ENCODE peak calls at places on chromosomes 6 and 20, in four cellular contexts. L is IMR-90, R is H9, T is mesendoderm. Q is an unnamed sample.

GRCh38 chr20:64151634-64152530 is 12.4 kb upstream of the MYT1 start:
- DNase-seq in L (peak), R (no peak), T (no peak), Q (no peak)

GRCh38 chr6:46263709-46264091 is 92.9 kb upstream of the ENPP5 start:
- DNase-seq in T (no peak), L (peak), R (no peak), Q (no peak)

GRCh38 chr6:53111865-53112264 is 36.8 kb downstream of the GCM1 start:
- DNase-seq in R (no peak), T (no peak), L (no peak), Q (no peak)

GRCh38 chr6:42075159-42075838 is 25.0 kb downstream of the TAF8 start:
- DNase-seq in R (peak), T (peak), L (peak), Q (peak)

GRCh38 chr6:119627908-119628669 is 278.5 kb upstream of the MAN1A1 start:
- DNase-seq in L (peak), T (peak), R (no peak), Q (no peak)

GRCh38 chr20:63178889-63179751 is 36.8 kb downstream of the YTHDF1 start:
- DNase-seq in L (peak), R (peak), T (peak), Q (peak)

GRCh38 chr20:33971147-33971775 is 22.4 kb upstream of the RALY start:
- DNase-seq in T (no peak), L (no peak), R (no peak), Q (no peak)

GRCh38 chr20:49867453-49868215 is 47.7 kb downstream of the SPATA2 start:
- DNase-seq in L (no peak), R (no peak), T (peak), Q (no peak)

GRCh38 chr20:32762754-32763201 is 593 bp downstream of the DNMT3B start:
- DNase-seq in R (no peak), L (no peak), T (peak), Q (no peak)

GRCh38 chr6:41571066-41571780 is 25.0 kb downstream of the FOXP4 start:
- DNase-seq in T (no peak), R (no peak), L (no peak), Q (no peak)

GRCh38 chr6:100466410-100467143 is 1.9 kb upstream of the SIM1 start:
- DNase-seq in R (peak), L (no peak), T (peak), Q (no peak)

GRCh38 chr6:112195166-112195565 is 59.2 kb downstream of the LAMA4 start:
- DNase-seq in L (no peak), R (no peak), T (no peak), Q (no peak)

GRCh38 chr20:31430568-31431095 is 9.8 kb upstream of the DEFB123 start:
- DNase-seq in T (no peak), R (no peak), L (no peak), Q (no peak)

GRCh38 chr6:25061289-25061945 is 125.7 kb upstream of the RIPOR2 start:
- DNase-seq in L (peak), R (no peak), T (peak), Q (peak)

GRCh38 chr20:45998761-45999160 is 9.9 kb upstream of the MMP9 start:
- DNase-seq in L (no peak), R (no peak), T (no peak), Q (no peak)

GRCh38 chr6:31614674-31615578 is at the start of gene AIF1:
- DNase-seq in T (no peak), L (no peak), R (no peak), Q (no peak)

GRCh38 chr6:42255050-42255449 is 37.4 kb upstream of the MRPS10 start:
- DNase-seq in R (no peak), L (peak), T (no peak), Q (no peak)

GRCh38 chr6:29590218-29590808 is 5.4 kb downstream of the OR2H2 start:
- DNase-seq in T (no peak), L (no peak), R (no peak), Q (no peak)

GRCh38 chr20:45445805-45446562 is 23.6 kb upstream of the WFDC2 start:
- DNase-seq in T (peak), L (no peak), R (peak), Q (no peak)

GRCh38 chr6:118288355-118289124 is 259.6 kb upstream of the PLN start:
- DNase-seq in R (no peak), T (peak), L (peak), Q (no peak)

GRCh38 chr6:106648651-106649308 is 19.4 kb downstream of the QRSL1 start:
- DNase-seq in L (no peak), T (no peak), R (no peak), Q (no peak)

GRCh38 chr6:21396313-21396712 is 197.2 kb upstream of the SOX4 start:
- DNase-seq in R (no peak), L (peak), T (no peak), Q (no peak)

GRCh38 chr20:48703107-48703506 is 124.7 kb downstream of the PREX1 start:
- DNase-seq in R (no peak), L (no peak), T (no peak), Q (no peak)

GRCh38 chr20:44153636-44154043 is 33.3 kb downstream of the JPH2 start:
- DNase-seq in R (no peak), T (peak), L (peak), Q (no peak)

GRCh38 chr20:55094353-55094861 is 619.0 kb downstream of the DOK5 start:
- DNase-seq in T (no peak), L (no peak), R (no peak), Q (no peak)

GRCh38 chr6:235763-236360 is 56.4 kb upstream of the DUSP22 start:
- DNase-seq in T (peak), L (peak), R (no peak), Q (no peak)

DNA sequence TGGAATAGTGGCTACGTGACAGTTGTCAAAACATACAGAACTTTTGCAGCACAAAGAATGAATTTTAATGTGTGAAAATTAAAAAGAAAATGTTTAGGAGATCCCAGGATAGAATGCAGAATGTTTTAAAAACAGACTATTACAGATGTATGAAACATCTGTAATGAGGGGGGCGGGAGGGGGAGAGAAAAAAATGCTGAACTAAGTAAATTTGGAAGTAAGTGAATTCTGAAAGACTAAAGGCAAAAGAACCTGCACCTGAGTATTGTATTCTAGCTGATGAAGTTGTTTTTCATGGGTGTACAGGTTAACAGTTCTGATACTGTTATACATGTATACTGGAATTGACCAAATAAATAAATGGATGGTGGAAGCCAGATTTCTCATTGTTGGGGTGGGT is 178.8 kb downstream of the ZFAND3 start:
- DNase-seq in L (no peak), T (no peak), R (no peak), Q (no peak)
- H3K56ac ChIP-seq in L (no peak), T (no peak), R (no peak), Q (no peak)

DNA sequence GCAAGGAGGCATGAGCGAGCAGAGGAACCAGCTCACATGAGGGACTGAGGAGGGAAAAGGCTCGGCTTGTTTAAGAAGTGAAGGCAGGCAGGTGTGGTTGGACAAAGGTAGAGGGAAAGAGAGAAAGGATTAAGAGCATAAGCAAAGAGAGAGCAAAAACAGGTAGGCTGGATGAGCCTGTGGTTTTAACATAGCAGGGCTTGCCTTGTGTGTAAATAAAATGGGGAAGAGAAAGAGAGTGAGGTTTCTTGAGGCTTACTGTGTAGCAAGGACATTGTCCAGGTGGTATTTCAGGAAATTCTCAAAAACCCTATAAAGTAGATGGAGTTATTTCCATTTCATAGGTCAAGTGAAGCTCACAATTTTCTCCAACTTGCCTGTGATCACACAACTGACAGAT is 93.9 kb upstream of the HDAC2 start:
- DNase-seq in T (no peak), R (no peak), L (no peak), Q (no peak)
- H3K56ac ChIP-seq in T (no peak), R (no peak), L (no peak), Q (no peak)

DNA sequence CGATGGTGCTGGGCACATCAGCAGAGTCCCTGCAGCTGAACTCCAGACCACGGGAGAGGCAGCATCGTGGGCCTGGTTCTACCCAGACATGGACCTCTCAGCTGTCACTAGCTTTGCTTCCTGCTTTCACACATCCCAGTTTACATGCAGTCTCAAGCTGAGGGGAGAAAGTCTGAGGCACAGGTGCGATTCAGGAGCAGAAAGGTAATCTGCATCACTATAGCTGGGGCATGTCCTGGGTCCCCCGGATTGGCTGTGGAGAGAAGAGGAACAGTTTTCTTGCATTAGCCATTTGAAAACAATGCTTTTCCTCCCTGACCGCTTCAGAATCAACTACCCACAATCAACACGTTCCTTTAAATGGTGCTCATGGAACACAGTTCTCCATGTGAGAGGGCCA is 59.9 kb downstream of the PLAGL1 start:
- DNase-seq in T (no peak), L (no peak), R (no peak), Q (no peak)
- H3K56ac ChIP-seq in T (no peak), L (no peak), R (no peak), Q (no peak)

GRCh38 chr6:40312213-40313015 is 274.8 kb downstream of the LRFN2 start:
- DNase-seq in T (no peak), R (no peak), L (peak), Q (no peak)

GRCh38 chr6:40302856-40303449 is 284.2 kb downstream of the LRFN2 start:
- DNase-seq in L (no peak), R (no peak), T (no peak), Q (no peak)

GRCh38 chr6:40313582-40313981 is 273.6 kb downstream of the LRFN2 start:
- DNase-seq in L (no peak), T (no peak), R (no peak), Q (no peak)

GRCh38 chr6:40307712-40308111 is 279.5 kb downstream of the LRFN2 start:
- DNase-seq in T (no peak), R (no peak), L (no peak), Q (no peak)

GRCh38 chr6:40308533-40309306 is 278.4 kb downstream of the LRFN2 start:
- DNase-seq in T (peak), L (peak), R (peak), Q (peak)
- H3K56ac ChIP-seq in T (peak), L (no peak), R (no peak), Q (no peak)

DNA sequence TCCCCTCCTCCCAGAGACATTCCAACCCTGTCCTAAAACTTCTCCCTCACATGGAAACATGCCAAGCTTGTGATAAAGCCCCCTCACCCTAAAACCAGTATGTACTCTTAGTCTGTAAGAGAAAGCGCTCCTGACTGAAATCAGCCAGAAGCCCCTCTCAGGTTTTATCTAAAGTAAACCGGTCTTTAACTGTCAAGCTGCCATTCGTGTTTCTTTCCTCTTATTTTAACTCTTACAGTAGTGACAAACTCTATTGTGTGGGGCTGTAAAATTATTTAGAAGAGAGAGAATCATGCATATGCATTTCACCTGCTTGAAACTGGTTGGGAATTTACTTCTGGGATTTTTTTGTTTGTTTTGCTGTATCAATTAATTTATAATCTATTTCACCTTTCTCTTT is 62.7 kb downstream of the FARS2 start:
- DNase-seq in L (no peak), T (peak), R (no peak), Q (no peak)
- H3K56ac ChIP-seq in L (no peak), T (no peak), R (no peak), Q (no peak)

DNA sequence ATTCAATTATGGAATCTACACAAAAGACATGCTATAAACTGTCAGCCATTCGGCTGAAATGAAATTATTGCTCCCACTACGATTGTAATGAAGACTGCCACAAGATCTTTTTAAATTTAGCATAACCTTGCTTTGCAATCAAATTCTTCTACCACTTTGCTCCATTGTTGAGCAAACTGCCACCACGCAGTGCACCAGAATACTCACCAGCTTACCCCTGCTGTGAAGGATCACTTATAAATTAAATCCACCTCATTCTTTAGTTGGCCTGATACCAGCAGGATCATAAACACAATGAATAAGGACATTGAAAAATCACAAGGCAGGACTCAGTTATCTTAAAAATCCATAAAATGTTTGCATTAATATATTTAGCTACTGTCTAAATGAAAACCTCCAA is 151.8 kb upstream of the PRND start:
- DNase-seq in L (no peak), R (no peak), T (no peak), Q (no peak)
- H3K56ac ChIP-seq in L (no peak), R (no peak), T (no peak), Q (no peak)

GRCh38 chr20:5687884-5688283 is 62.3 kb upstream of the SHLD1 start:
- DNase-seq in T (no peak), R (no peak), L (no peak), Q (no peak)
- H3K56ac ChIP-seq in T (no peak), R (no peak), L (no peak), Q (no peak)

DNA sequence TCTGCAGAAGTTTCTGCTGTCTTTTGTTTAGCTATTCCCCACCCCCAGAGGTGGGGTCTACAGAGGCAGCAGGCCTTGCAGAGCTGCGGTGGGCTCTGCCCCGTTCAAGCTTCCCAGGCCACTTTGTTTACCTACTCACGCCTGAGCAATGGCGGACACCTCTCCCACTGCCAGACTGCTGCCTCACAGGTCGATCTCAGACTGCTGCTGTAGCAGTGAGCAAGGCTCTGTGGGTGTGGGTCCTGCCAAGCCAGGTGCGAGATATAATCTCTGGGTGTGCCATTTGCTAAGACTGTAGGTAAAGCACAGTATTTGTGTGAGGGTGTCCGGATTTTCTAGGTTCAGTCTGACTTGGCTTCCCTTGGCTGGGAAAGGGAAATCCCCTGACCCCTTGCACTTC is 23.6 kb upstream of the ZNF337 start:
- DNase-seq in L (no peak), T (no peak), R (no peak), Q (no peak)
- H3K56ac ChIP-seq in L (no peak), T (no peak), R (no peak), Q (no peak)

GRCh38 chr20:11989018-11989771 is 71.5 kb downstream of the BTBD3 start:
- DNase-seq in R (no peak), L (no peak), T (no peak), Q (no peak)
- H3K56ac ChIP-seq in R (no peak), L (no peak), T (no peak), Q (no peak)

GRCh38 chr6:12415980-12416598 is 125.9 kb downstream of the EDN1 start:
- DNase-seq in T (no peak), R (no peak), L (no peak), Q (no peak)

GRCh38 chr6:12408752-12409151 is 118.6 kb downstream of the EDN1 start:
- DNase-seq in L (no peak), T (no peak), R (no peak), Q (no peak)

GRCh38 chr6:12414096-12414675 is 124.0 kb downstream of the EDN1 start:
- DNase-seq in T (no peak), R (no peak), L (peak), Q (no peak)

GRCh38 chr6:12410946-12411345 is 120.8 kb downstream of the EDN1 start:
- DNase-seq in T (no peak), R (no peak), L (no peak), Q (no peak)
- H3K56ac ChIP-seq in T (no peak), R (no peak), L (no peak), Q (no peak)